ENCODE peak calls at places on chromosomes 2 and 18, in seven cellular contexts. One of them, this sample, is unnamed.
A peak's percentile ranks its signal among the peaks of the same experiment; 100 is the strongest.

GRCh38 chr2:29129586-29130281 is 14.5 kb downstream of the CLIP4 start:
- DNase-seq in CD4-positive, alpha-beta memory T cell: no peak
- DNase-seq in prostate gland: no peak
- DNase-seq in breast epithelium: no peak
- DNase-seq in heart right ventricle: no peak
- DNase-seq in stomach: no peak
- DNase-seq in neuronal stem cell: no peak
- DNase-seq in this sample: no peak

GRCh38 chr2:240133401-240133800 is 2.7 kb downstream of the COPS9 start:
- DNase-seq in CD4-positive, alpha-beta memory T cell: no peak
- DNase-seq in prostate gland: no peak
- DNase-seq in breast epithelium: peak; percentile 33
- DNase-seq in heart right ventricle: no peak
- DNase-seq in stomach: no peak
- DNase-seq in neuronal stem cell: no peak
- DNase-seq in this sample: no peak

GRCh38 chr2:28717339-28717758 is 34.3 kb upstream of the PPP1CB start:
- DNase-seq in CD4-positive, alpha-beta memory T cell: no peak
- DNase-seq in prostate gland: no peak
- DNase-seq in breast epithelium: no peak
- DNase-seq in heart right ventricle: peak; percentile 23
- DNase-seq in stomach: no peak
- DNase-seq in neuronal stem cell: no peak
- DNase-seq in this sample: no peak

GRCh38 chr2:101036562-101036961 is 34.5 kb downstream of the RPL31 start:
- DNase-seq in CD4-positive, alpha-beta memory T cell: no peak
- DNase-seq in prostate gland: no peak
- DNase-seq in breast epithelium: no peak
- DNase-seq in heart right ventricle: no peak
- DNase-seq in stomach: no peak
- DNase-seq in neuronal stem cell: no peak
- DNase-seq in this sample: no peak

GRCh38 chr2:72629062-72629461 is 196.8 kb downstream of the EXOC6B start:
- DNase-seq in CD4-positive, alpha-beta memory T cell: no peak
- DNase-seq in prostate gland: no peak
- DNase-seq in breast epithelium: no peak
- DNase-seq in heart right ventricle: no peak
- DNase-seq in stomach: no peak
- DNase-seq in neuronal stem cell: no peak
- DNase-seq in this sample: no peak

GRCh38 chr2:10043256-10043905 is at the start of gene KLF11:
- DNase-seq in CD4-positive, alpha-beta memory T cell: peak; percentile 81
- DNase-seq in prostate gland: peak; percentile 86
- DNase-seq in breast epithelium: peak; percentile 88
- DNase-seq in heart right ventricle: peak; percentile 94
- DNase-seq in stomach: peak; percentile 95
- DNase-seq in neuronal stem cell: peak; percentile 57
- DNase-seq in this sample: peak; percentile 76

GRCh38 chr2:151946856-151947523 is 118.8 kb upstream of the ARL5A start:
- DNase-seq in CD4-positive, alpha-beta memory T cell: peak; percentile 1
- DNase-seq in prostate gland: peak; percentile 12
- DNase-seq in breast epithelium: no peak
- DNase-seq in heart right ventricle: no peak
- DNase-seq in stomach: no peak
- DNase-seq in neuronal stem cell: peak; percentile 26
- DNase-seq in this sample: peak; percentile 19

GRCh38 chr18:61031626-61032025 is 301.6 kb upstream of the CDH20 start:
- DNase-seq in CD4-positive, alpha-beta memory T cell: no peak
- DNase-seq in prostate gland: no peak
- DNase-seq in breast epithelium: no peak
- DNase-seq in heart right ventricle: no peak
- DNase-seq in stomach: no peak
- DNase-seq in neuronal stem cell: no peak
- DNase-seq in this sample: no peak

GRCh38 chr2:212898011-212898410 is 253.4 kb downstream of the IKZF2 start:
- DNase-seq in CD4-positive, alpha-beta memory T cell: no peak
- DNase-seq in prostate gland: no peak
- DNase-seq in breast epithelium: no peak
- DNase-seq in heart right ventricle: no peak
- DNase-seq in stomach: no peak
- DNase-seq in neuronal stem cell: no peak
- DNase-seq in this sample: no peak

GRCh38 chr18:75694292-75694691 is 266.8 kb upstream of the SMIM21 start:
- DNase-seq in CD4-positive, alpha-beta memory T cell: no peak
- DNase-seq in prostate gland: no peak
- DNase-seq in breast epithelium: no peak
- DNase-seq in heart right ventricle: no peak
- DNase-seq in stomach: no peak
- DNase-seq in neuronal stem cell: no peak
- DNase-seq in this sample: no peak
- H3K4me1 ChIP-seq in CD4-positive, alpha-beta memory T cell: no peaks in the 10 kb centered on the region
- H3K4me1 ChIP-seq in prostate gland: no peaks in the 10 kb centered on the region
- H3K4me1 ChIP-seq in breast epithelium: no peaks in the 10 kb centered on the region
- H3K4me1 ChIP-seq in heart right ventricle: no peaks in the 10 kb centered on the region
- H3K4me1 ChIP-seq in stomach: no peaks in the 10 kb centered on the region
- H3K4me1 ChIP-seq in neuronal stem cell: no peaks in the 10 kb centered on the region
- H3K4me1 ChIP-seq in this sample: no peaks in the 10 kb centered on the region

GRCh38 chr2:174600349-174600748 is 2.7 kb upstream of the WIPF1 start:
- DNase-seq in CD4-positive, alpha-beta memory T cell: peak; percentile 37
- DNase-seq in prostate gland: no peak
- DNase-seq in breast epithelium: no peak
- DNase-seq in heart right ventricle: no peak
- DNase-seq in stomach: no peak
- DNase-seq in neuronal stem cell: no peak
- DNase-seq in this sample: no peak
- H3K27ac ChIP-seq in CD4-positive, alpha-beta memory T cell: peak overlapping the region; percentile 89
- H3K27ac ChIP-seq in prostate gland: no peak overlapping the region
- H3K27ac ChIP-seq in breast epithelium: no peak overlapping the region
- H3K27ac ChIP-seq in heart right ventricle: no peak overlapping the region
- H3K27ac ChIP-seq in stomach: peak overlapping the region; percentile 87
- H3K27ac ChIP-seq in neuronal stem cell: no peak overlapping the region
- H3K27ac ChIP-seq in this sample: peak overlapping the region; percentile 90

DNA sequence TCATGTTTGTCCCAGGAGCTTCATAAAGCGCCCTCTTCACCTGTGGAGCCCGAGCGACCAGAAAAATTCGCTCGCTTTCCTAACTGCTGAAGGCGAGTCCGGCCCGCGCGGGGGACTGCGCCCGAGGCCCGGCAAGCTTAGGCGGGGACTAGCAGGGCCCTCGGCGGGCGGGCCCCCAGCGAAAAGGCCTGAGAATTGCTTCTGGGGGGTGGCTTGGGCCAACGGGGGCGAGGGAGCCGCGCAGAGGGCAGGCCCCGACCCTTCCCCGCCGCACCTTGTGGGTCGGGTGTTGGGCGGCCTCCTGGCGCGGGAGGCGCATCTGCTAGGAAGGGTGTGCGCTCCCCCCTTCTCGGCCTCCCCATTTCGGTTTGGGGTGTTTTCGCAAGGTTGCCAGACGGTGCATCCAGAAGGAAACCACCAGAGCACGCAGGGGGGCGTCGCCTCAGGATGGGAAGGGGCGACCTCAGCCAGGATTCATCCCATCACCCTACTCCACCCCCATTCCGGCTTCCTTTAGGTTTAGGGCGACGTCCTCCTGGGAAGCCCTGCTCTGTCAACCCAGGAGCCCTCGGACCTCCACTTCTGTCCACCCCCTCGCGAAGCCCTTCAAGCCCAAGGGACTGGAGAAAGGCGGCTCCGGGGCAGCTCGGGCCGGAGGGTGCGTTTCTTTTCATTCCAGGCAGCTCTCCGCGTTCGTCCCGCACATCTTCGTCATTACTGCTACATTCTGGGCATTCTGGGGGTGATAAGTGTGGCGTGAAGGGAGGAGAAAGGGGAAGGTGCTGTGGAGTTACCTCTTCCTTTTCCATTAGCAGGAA is 9.1 kb downstream of the SP9 start:
- DNase-seq in CD4-positive, alpha-beta memory T cell: no peak
- DNase-seq in prostate gland: no peak
- DNase-seq in breast epithelium: no peak
- DNase-seq in heart right ventricle: no peak
- DNase-seq in stomach: no peak
- DNase-seq in neuronal stem cell: peak; percentile 31
- DNase-seq in this sample: peak; percentile 10
- H3K4me1 ChIP-seq in CD4-positive, alpha-beta memory T cell: peaks cover 45% of the 10 kb centered on the region
- H3K4me1 ChIP-seq in prostate gland: no peaks in the 10 kb centered on the region
- H3K4me1 ChIP-seq in breast epithelium: peaks cover 7% of the 10 kb centered on the region
- H3K4me1 ChIP-seq in heart right ventricle: peaks cover 52% of the 10 kb centered on the region
- H3K4me1 ChIP-seq in stomach: peaks cover 28% of the 10 kb centered on the region
- H3K4me1 ChIP-seq in neuronal stem cell: peaks cover 7% of the 10 kb centered on the region
- H3K4me1 ChIP-seq in this sample: peaks cover 18% of the 10 kb centered on the region

DNA sequence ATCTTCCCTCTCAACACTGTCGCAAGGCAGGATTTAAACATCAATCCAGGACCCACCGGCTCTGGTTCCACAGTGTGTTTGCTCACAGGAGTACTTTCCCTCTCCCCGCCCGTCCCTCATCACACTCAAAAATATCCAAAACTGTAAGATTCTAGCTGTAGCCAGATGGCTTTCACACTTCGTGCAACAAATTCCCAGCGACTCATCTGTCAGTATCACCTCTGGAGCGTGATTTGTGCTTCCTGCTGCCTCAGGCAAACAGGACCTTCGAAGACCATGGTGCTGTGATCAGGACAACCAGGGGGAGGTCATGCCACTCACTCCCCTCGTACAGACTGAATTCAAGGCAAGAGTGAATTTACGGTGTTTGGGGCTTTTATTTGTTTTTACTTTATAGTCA is 154.5 kb upstream of the PID1 start:
- DNase-seq in CD4-positive, alpha-beta memory T cell: no peak
- DNase-seq in prostate gland: no peak
- DNase-seq in breast epithelium: no peak
- DNase-seq in heart right ventricle: no peak
- DNase-seq in stomach: no peak
- DNase-seq in neuronal stem cell: no peak
- DNase-seq in this sample: no peak
- H3K27ac ChIP-seq in CD4-positive, alpha-beta memory T cell: no peak overlapping the region
- H3K27ac ChIP-seq in prostate gland: no peak overlapping the region
- H3K27ac ChIP-seq in breast epithelium: no peak overlapping the region
- H3K27ac ChIP-seq in heart right ventricle: no peak overlapping the region
- H3K27ac ChIP-seq in stomach: no peak overlapping the region
- H3K27ac ChIP-seq in neuronal stem cell: no peak overlapping the region
- H3K27ac ChIP-seq in this sample: no peak overlapping the region

GRCh38 chr2:205786976-205787375 is 104.7 kb downstream of the NRP2 start:
- DNase-seq in CD4-positive, alpha-beta memory T cell: no peak
- DNase-seq in prostate gland: no peak
- DNase-seq in breast epithelium: no peak
- DNase-seq in heart right ventricle: no peak
- DNase-seq in stomach: no peak
- DNase-seq in neuronal stem cell: no peak
- DNase-seq in this sample: no peak
- H3K4me1 ChIP-seq in CD4-positive, alpha-beta memory T cell: no peaks in the 10 kb centered on the region
- H3K4me1 ChIP-seq in prostate gland: no peaks in the 10 kb centered on the region
- H3K4me1 ChIP-seq in breast epithelium: no peaks in the 10 kb centered on the region
- H3K4me1 ChIP-seq in heart right ventricle: no peaks in the 10 kb centered on the region
- H3K4me1 ChIP-seq in stomach: no peaks in the 10 kb centered on the region
- H3K4me1 ChIP-seq in neuronal stem cell: peaks cover 4% of the 10 kb centered on the region
- H3K4me1 ChIP-seq in this sample: no peaks in the 10 kb centered on the region

GRCh38 chr2:65116645-65117044 is 13.3 kb downstream of the RAB1A start:
- DNase-seq in CD4-positive, alpha-beta memory T cell: no peak
- DNase-seq in prostate gland: no peak
- DNase-seq in breast epithelium: no peak
- DNase-seq in heart right ventricle: no peak
- DNase-seq in stomach: no peak
- DNase-seq in neuronal stem cell: no peak
- DNase-seq in this sample: no peak

GRCh38 chr2:65113229-65113628 is 16.7 kb downstream of the RAB1A start:
- DNase-seq in CD4-positive, alpha-beta memory T cell: no peak
- DNase-seq in prostate gland: no peak
- DNase-seq in breast epithelium: no peak
- DNase-seq in heart right ventricle: no peak
- DNase-seq in stomach: no peak
- DNase-seq in neuronal stem cell: no peak
- DNase-seq in this sample: no peak

GRCh38 chr2:65114921-65115320 is 15.0 kb downstream of the RAB1A start:
- DNase-seq in CD4-positive, alpha-beta memory T cell: no peak
- DNase-seq in prostate gland: no peak
- DNase-seq in breast epithelium: no peak
- DNase-seq in heart right ventricle: no peak
- DNase-seq in stomach: no peak
- DNase-seq in neuronal stem cell: no peak
- DNase-seq in this sample: no peak

GRCh38 chr2:65112630-65113029 is 17.3 kb downstream of the RAB1A start:
- DNase-seq in CD4-positive, alpha-beta memory T cell: no peak
- DNase-seq in prostate gland: no peak
- DNase-seq in breast epithelium: no peak
- DNase-seq in heart right ventricle: no peak
- DNase-seq in stomach: no peak
- DNase-seq in neuronal stem cell: no peak
- DNase-seq in this sample: no peak

GRCh38 chr2:65113816-65114215 is 16.1 kb downstream of the RAB1A start:
- DNase-seq in CD4-positive, alpha-beta memory T cell: no peak
- DNase-seq in prostate gland: no peak
- DNase-seq in breast epithelium: no peak
- DNase-seq in heart right ventricle: no peak
- DNase-seq in stomach: no peak
- DNase-seq in neuronal stem cell: no peak
- DNase-seq in this sample: no peak
- H3K27ac ChIP-seq in CD4-positive, alpha-beta memory T cell: no peak overlapping the region
- H3K27ac ChIP-seq in prostate gland: no peak overlapping the region
- H3K27ac ChIP-seq in breast epithelium: no peak overlapping the region
- H3K27ac ChIP-seq in heart right ventricle: no peak overlapping the region
- H3K27ac ChIP-seq in stomach: no peak overlapping the region
- H3K27ac ChIP-seq in neuronal stem cell: no peak overlapping the region
- H3K27ac ChIP-seq in this sample: no peak overlapping the region

DNA sequence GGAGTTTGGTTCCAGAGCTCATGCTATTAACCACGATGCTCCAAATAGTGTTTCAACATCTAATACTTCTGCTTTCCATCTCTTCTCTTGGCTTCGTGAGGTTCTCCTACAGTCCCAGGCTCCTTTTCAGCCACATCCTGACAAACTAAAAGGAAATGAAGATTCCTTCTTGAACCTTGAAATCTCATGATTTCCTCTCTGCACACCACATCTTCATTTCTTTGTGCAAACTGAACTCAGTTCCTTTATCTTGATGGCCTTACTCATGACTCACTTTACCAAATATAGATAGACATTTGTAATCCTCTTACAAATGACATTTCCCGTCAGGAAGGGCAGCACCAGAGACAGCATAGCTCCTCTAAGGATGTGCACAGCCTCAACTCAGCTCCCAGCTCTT is 50.0 kb upstream of the ITGA4 start:
- DNase-seq in CD4-positive, alpha-beta memory T cell: no peak
- DNase-seq in prostate gland: no peak
- DNase-seq in breast epithelium: no peak
- DNase-seq in heart right ventricle: no peak
- DNase-seq in stomach: no peak
- DNase-seq in neuronal stem cell: no peak
- DNase-seq in this sample: no peak
- H3K4me1 ChIP-seq in CD4-positive, alpha-beta memory T cell: no peaks in the 10 kb centered on the region
- H3K4me1 ChIP-seq in prostate gland: no peaks in the 10 kb centered on the region
- H3K4me1 ChIP-seq in breast epithelium: no peaks in the 10 kb centered on the region
- H3K4me1 ChIP-seq in heart right ventricle: peaks cover 4% of the 10 kb centered on the region
- H3K4me1 ChIP-seq in stomach: no peaks in the 10 kb centered on the region
- H3K4me1 ChIP-seq in neuronal stem cell: peaks cover 9% of the 10 kb centered on the region
- H3K4me1 ChIP-seq in this sample: no peaks in the 10 kb centered on the region